ENCODE peak calls at places on chromosomes 16 and 17, in nine cellular contexts. M is left ventricle myocardium inferior, E is omental fat pad, Y is fibroblast of mammary gland, G is nephron progenitor cell, V is body of pancreas, J is HFFc6, P is IMR-90, K is B cell. T is an unnamed sample.

GRCh38 chr16:726438-727290 is at the start of the genes CCDC78 and HAGHL:
- DNase-seq in M (peak), E (no peak), Y (peak), G (peak), V (no peak), J (no peak), P (peak), K (peak), T (no peak)

GRCh38 chr16:84844561-84845495 is 25.0 kb downstream of the CRISPLD2 start:
- DNase-seq in M (no peak), E (no peak), Y (no peak), G (no peak), V (no peak), J (no peak), P (no peak), K (no peak), T (no peak)

GRCh38 chr16:68031951-68032350 is 8.9 kb downstream of the DUS2 start:
- DNase-seq in M (no peak), E (no peak), Y (peak), G (no peak), V (no peak), J (no peak), P (no peak), K (no peak), T (no peak)

GRCh38 chr17:41284546-41284945 is 9.0 kb downstream of the KRTAP9-7 start:
- DNase-seq in M (no peak), E (no peak), Y (no peak), G (no peak), V (no peak), J (peak), P (no peak), K (no peak), T (no peak)

GRCh38 chr17:18278867-18279266 is 18.4 kb downstream of the MIEF2 start:
- DNase-seq in M (no peak), E (no peak), Y (peak), G (no peak), V (no peak), J (no peak), P (peak), K (no peak), T (no peak)

GRCh38 chr17:17142556-17142955 is 63.6 kb downstream of the PLD6 start:
- DNase-seq in M (no peak), E (no peak), Y (no peak), G (no peak), V (no peak), J (no peak), P (no peak), K (no peak), T (no peak)

GRCh38 chr17:57672205-57672632 is 72.9 kb downstream of the CCDC182 start:
- DNase-seq in M (no peak), E (no peak), Y (peak), G (no peak), V (no peak), J (peak), P (peak), K (no peak), T (no peak)

GRCh38 chr16:78444-79145 is 570 bp downstream of the MPG start:
- DNase-seq in M (peak), E (no peak), Y (peak), G (no peak), V (peak), J (peak), P (peak), K (peak), T (peak)

GRCh38 chr17:7712111-7712771 is 5.3 kb upstream of the DNAH2 start:
- DNase-seq in M (no peak), E (no peak), Y (no peak), G (peak), V (no peak), J (no peak), P (no peak), K (no peak), T (no peak)

GRCh38 chr17:62601438-62601837 is 26.0 kb upstream of the MRC2 start:
- DNase-seq in M (no peak), E (no peak), Y (peak), G (no peak), V (no peak), J (no peak), P (no peak), K (no peak), T (no peak)

GRCh38 chr17:47704116-47704515 is 10.2 kb downstream of the TBKBP1 start:
- DNase-seq in M (peak), E (no peak), Y (no peak), G (no peak), V (no peak), J (no peak), P (no peak), K (peak), T (no peak)

GRCh38 chr16:86261379-86261778 is 248.9 kb upstream of the FOXF1 start:
- DNase-seq in M (no peak), E (no peak), Y (peak), G (no peak), V (no peak), J (peak), P (peak), K (no peak), T (no peak)

GRCh38 chr17:60604686-60605334 is 4.8 kb downstream of the PPM1D start:
- DNase-seq in M (no peak), E (no peak), Y (peak), G (no peak), V (no peak), J (peak), P (peak), K (no peak), T (no peak)

GRCh38 chr17:10115536-10115932 is 82.9 kb downstream of the GAS7 start:
- DNase-seq in M (no peak), E (no peak), Y (no peak), G (no peak), V (no peak), J (no peak), P (no peak), K (no peak), T (no peak)

GRCh38 chr16:84963046-84963445 is 48.3 kb downstream of the ZDHHC7 start:
- DNase-seq in M (no peak), E (no peak), Y (no peak), G (no peak), V (no peak), J (no peak), P (no peak), K (no peak), T (no peak)

GRCh38 chr16:79981814-79982213 is 381.3 kb upstream of the MAF start:
- DNase-seq in M (no peak), E (no peak), Y (no peak), G (no peak), V (no peak), J (no peak), P (no peak), K (no peak), T (no peak)

GRCh38 chr17:61490540-61490975 is 38.3 kb downstream of the TBX4 start:
- DNase-seq in M (no peak), E (no peak), Y (peak), G (no peak), V (no peak), J (peak), P (peak), K (no peak), T (no peak)

GRCh38 chr17:50036455-50037320 is 19.2 kb upstream of the ITGA3 start:
- DNase-seq in M (no peak), E (no peak), Y (no peak), G (no peak), V (no peak), J (no peak), P (no peak), K (no peak), T (peak)

GRCh38 chr17:50035930-50036329 is 20.0 kb upstream of the ITGA3 start:
- DNase-seq in M (no peak), E (no peak), Y (no peak), G (no peak), V (no peak), J (no peak), P (no peak), K (no peak), T (no peak)

GRCh38 chr17:50034504-50035364 is 21.2 kb upstream of the ITGA3 start:
- DNase-seq in M (no peak), E (no peak), Y (no peak), G (no peak), V (no peak), J (no peak), P (no peak), K (no peak), T (no peak)

GRCh38 chr17:50037321-50038107 is 18.4 kb upstream of the ITGA3 start:
- DNase-seq in M (peak), E (no peak), Y (peak), G (no peak), V (peak), J (peak), P (peak), K (no peak), T (no peak)

DNA sequence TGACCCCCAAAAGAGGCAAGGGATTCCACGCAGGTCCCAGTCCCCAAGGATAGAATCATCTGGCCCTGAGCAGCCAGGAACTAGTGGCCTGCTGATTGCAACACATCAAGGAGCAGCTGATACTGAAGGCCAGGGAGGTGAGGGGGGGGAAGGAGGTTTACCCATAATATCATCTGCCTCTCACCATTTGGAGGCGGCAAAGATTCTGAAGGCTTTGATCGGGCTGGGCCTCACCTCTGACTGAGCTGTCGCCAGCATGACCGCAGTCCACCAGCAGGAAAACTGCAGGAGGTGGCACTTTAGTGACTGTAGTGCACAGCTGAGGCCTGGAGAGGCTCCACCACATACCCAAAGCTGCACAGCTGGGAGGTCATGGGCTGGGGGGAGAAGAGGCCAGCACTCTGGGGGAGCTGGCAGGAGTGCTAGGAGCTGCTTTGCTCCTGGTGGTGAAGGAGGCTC is 20.5 kb upstream of the ITGA3 start:
- DNase-seq in M (no peak), E (no peak), Y (no peak), G (no peak), V (no peak), J (no peak), P (no peak), K (no peak), T (no peak)
- TF ChIP-seq CTCF in M (no peak), E (no peak), Y (no peak), G (no peak), V (no peak), J (no peak), P (no peak), K (no peak), T (no peak)

DNA sequence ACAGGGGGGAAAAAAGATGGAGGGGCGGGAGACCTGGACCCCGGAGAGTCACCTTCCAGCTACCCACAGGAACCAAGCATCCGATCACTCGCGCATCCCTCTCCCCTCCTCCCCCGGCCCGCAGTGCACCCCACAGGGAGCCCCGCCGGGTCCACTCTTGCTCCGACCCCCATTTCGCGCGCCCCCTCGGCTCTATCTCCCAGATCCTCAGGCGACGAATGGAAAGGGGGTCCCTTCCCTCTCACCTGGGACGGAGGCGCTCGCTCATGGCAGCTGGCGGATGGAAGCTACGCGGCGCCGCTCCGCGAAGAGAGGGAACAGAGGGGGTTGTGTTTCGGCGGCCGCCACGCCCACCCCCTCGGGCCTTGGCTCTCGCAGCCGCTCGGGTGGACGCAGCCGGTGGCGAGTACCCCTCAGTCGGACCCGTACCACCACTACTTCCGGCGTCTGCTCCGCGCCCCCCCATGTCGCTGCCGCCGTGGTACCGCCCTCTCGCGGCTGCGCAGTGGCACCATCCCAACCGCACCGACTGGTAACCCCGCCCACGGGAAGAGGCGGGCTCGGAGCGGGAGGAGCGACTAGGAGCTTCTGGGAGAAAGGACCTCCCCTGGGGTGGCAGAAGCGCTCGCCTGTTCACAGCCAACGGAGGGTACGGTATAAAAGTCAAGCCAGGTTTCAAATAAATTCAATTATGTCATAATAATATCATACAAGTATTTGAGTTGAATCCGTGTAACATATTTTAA is 29.7 kb downstream of the CPSF4L start:
- DNase-seq in M (peak), E (peak), Y (peak), G (peak), V (peak), J (peak), P (peak), K (peak), T (peak)
- TF ChIP-seq CTCF in M (peak), E (no peak), Y (no peak), G (no peak), V (peak), J (peak), P (peak), K (no peak), T (peak)

DNA sequence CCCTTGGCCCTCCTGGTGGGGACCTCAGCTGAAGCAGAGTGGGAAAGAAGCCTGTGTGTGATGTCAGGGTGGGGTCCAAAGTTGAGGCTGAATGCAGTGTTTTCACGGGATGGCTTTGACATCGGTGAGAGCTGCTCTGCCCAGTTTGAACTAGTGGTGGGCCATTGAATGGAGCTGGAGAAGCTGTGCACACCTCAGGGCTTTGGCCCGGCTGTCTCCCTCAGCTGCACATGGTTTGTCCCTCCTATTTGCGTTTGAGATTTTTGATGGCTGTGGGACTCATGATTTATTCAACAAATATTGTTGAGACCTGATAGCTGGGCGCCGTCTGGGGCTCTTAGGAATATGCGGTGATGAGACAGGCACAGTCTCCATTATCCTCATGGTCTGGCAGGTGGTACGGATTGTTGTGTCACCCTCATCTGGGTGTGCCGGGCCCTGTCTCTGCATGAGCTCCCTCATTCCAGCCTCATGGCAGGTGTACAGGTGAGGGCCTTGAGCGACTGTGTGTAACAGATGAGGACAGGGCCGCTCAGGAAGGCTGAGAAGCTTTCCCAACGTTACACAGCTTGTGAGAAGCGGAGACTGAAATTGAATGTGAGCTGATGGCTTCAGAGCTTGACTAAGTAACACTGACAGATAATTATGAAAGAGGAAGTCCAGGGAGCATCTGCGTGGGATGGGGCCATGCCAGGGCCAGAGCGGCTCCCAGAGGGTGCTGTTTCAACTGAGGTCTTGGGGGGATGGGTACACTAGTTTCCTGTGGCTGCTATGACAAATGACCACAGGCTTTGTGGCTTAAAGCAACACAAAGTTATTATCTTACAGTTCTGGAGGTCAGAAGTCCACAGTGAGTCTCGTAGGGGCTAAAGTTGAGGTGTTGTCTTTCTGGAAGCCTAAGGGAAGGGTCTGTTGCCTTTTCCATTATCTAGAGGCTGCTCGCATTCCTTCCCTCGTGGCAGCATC is 36.5 kb downstream of the CMIP start:
- DNase-seq in M (no peak), E (no peak), Y (peak), G (no peak), V (no peak), J (peak), P (peak), K (peak), T (no peak)
- TF ChIP-seq CTCF in M (no peak), E (no peak), Y (no peak), G (no peak), V (no peak), J (no peak), P (no peak), K (no peak), T (no peak)

GRCh38 chr16:66419527-66419926 is 7.6 kb upstream of the BEAN1 start:
- DNase-seq in M (no peak), E (no peak), Y (no peak), G (no peak), V (no peak), J (no peak), P (no peak), K (no peak), T (no peak)
- TF ChIP-seq CTCF in M (no peak), E (no peak), Y (no peak), G (no peak), V (no peak), J (peak), P (no peak), K (no peak), T (no peak)

GRCh38 chr16:57627184-57627871 is 1.1 kb upstream of the ADGRG1 start:
- DNase-seq in M (no peak), E (no peak), Y (peak), G (peak), V (no peak), J (peak), P (peak), K (no peak), T (no peak)
- TF ChIP-seq CTCF in M (peak), E (no peak), Y (peak), G (peak), V (no peak), J (peak), P (peak), K (no peak), T (no peak)

GRCh38 chr16:87276926-87277325 is 40.3 kb downstream of the C16orf95 start:
- DNase-seq in M (no peak), E (no peak), Y (no peak), G (no peak), V (no peak), J (no peak), P (no peak), K (no peak), T (no peak)

GRCh38 chr16:87278191-87279093 is 38.8 kb downstream of the C16orf95 start:
- DNase-seq in M (peak), E (peak), Y (peak), G (peak), V (peak), J (peak), P (peak), K (peak), T (peak)

GRCh38 chr16:87274808-87275207 is 42.4 kb downstream of the C16orf95 start:
- DNase-seq in M (no peak), E (no peak), Y (no peak), G (no peak), V (no peak), J (no peak), P (peak), K (no peak), T (no peak)

GRCh38 chr16:87276091-87276561 is 41.1 kb downstream of the C16orf95 start:
- DNase-seq in M (no peak), E (no peak), Y (no peak), G (peak), V (no peak), J (no peak), P (no peak), K (no peak), T (no peak)

GRCh38 chr16:87279094-87279658 is 38.0 kb downstream of the C16orf95 start:
- DNase-seq in M (no peak), E (no peak), Y (no peak), G (no peak), V (no peak), J (no peak), P (no peak), K (no peak), T (no peak)
- TF ChIP-seq CTCF in M (no peak), E (no peak), Y (no peak), G (no peak), V (no peak), J (no peak), P (no peak), K (no peak), T (no peak)

GRCh38 chr17:78583091-78583490 is 5.9 kb upstream of the DNAH17 start:
- DNase-seq in M (no peak), E (no peak), Y (peak), G (no peak), V (no peak), J (no peak), P (no peak), K (no peak), T (no peak)
- TF ChIP-seq CTCF in M (no peak), E (no peak), Y (no peak), G (no peak), V (no peak), J (no peak), P (no peak), K (no peak), T (no peak)

GRCh38 chr17:82128287-82128686 is 30.3 kb upstream of the FASN start:
- DNase-seq in M (no peak), E (no peak), Y (no peak), G (no peak), V (no peak), J (no peak), P (no peak), K (no peak), T (no peak)

GRCh38 chr17:82129095-82129494 is 31.1 kb upstream of the FASN start:
- DNase-seq in M (no peak), E (no peak), Y (no peak), G (no peak), V (no peak), J (no peak), P (no peak), K (no peak), T (no peak)

GRCh38 chr17:82126479-82127314 is 28.7 kb upstream of the FASN start:
- DNase-seq in M (no peak), E (no peak), Y (no peak), G (no peak), V (no peak), J (no peak), P (no peak), K (no peak), T (no peak)

GRCh38 chr17:82127315-82127595 is 29.2 kb upstream of the FASN start:
- DNase-seq in M (no peak), E (no peak), Y (no peak), G (no peak), V (no peak), J (no peak), P (no peak), K (no peak), T (no peak)

DNA sequence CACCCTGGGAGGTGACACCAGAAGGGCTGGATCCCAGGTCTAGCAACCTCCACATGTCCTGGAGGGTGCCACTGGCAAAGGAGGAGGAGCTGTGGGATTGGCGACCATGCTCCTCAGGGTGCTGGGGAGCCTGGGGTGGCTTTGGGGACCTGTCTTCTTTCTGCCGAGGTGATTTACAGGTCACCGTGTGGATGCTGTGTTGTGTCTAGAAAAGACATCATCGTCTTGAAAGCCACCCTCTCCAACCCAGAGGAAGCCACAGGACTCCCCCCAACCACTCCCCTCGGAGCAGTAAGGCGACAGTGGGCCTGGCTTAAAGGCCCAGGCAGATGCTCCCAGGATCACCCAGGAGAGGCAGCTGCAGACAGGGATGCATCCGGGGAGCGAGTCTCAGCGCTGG is 29.7 kb upstream of the FASN start:
- DNase-seq in M (no peak), E (no peak), Y (no peak), G (no peak), V (no peak), J (no peak), P (no peak), K (no peak), T (no peak)
- TF ChIP-seq CTCF in M (no peak), E (no peak), Y (no peak), G (no peak), V (no peak), J (no peak), P (no peak), K (no peak), T (no peak)